ENCODE peak calls at places on chromosomes 5 and 9, in four cellular contexts. A, M, P and R are unnamed samples.

GRCh38 chr9:99305820-99306811 is 84.0 kb downstream of the SEC61B start:
- DNase-seq in A (no peak), M (no peak), P (peak; percentile 53), R (no peak)

GRCh38 chr5:126777257-126777973 is 479 bp downstream of the LMNB1 start:
- DNase-seq in A (peak; percentile 63), M (peak; percentile 56), P (peak; percentile 73), R (no peak)

GRCh38 chr9:110351009-110351467 is 13.4 kb upstream of the TXNDC8 start:
- DNase-seq in A (no peak), M (no peak), P (no peak), R (no peak)

GRCh38 chr5:144267961-144268513 is 97.4 kb downstream of the KCTD16 start:
- DNase-seq in A (no peak), M (no peak), P (no peak), R (no peak)

GRCh38 chr5:172380992-172381643 is 73.2 kb downstream of the SH3PXD2B start:
- DNase-seq in A (no peak), M (peak; percentile 85), P (peak; percentile 80), R (peak; percentile 53)

GRCh38 chr5:135559342-135559741 is 19.4 kb downstream of the CXCL14 start:
- DNase-seq in A (peak; percentile 30), M (no peak), P (no peak), R (no peak)

GRCh38 chr5:78554595-78554994 is 94.0 kb downstream of the LHFPL2 start:
- DNase-seq in A (no peak), M (no peak), P (no peak), R (no peak)

GRCh38 chr9:114282104-114282485 is 40.8 kb upstream of the ORM1 start:
- DNase-seq in A (no peak), M (no peak), P (peak; percentile 32), R (no peak)

GRCh38 chr9:16062542-16063240 is 509.8 kb downstream of the CCDC171 start:
- DNase-seq in A (no peak), M (no peak), P (no peak), R (no peak)

GRCh38 chr5:73160239-73160671 is 12.7 kb upstream of the TMEM174 start:
- DNase-seq in A (no peak), M (no peak), P (no peak), R (no peak)

GRCh38 chr9:98074119-98074990 is 17.8 kb downstream of the NANS start:
- DNase-seq in A (peak; percentile 69), M (peak; percentile 77), P (peak; percentile 74), R (no peak)

GRCh38 chr9:20551835-20552234 is 70.5 kb downstream of the MLLT3 start:
- DNase-seq in A (no peak), M (no peak), P (no peak), R (no peak)

GRCh38 chr9:92576175-92576574 is 40.4 kb upstream of the ECM2 start:
- DNase-seq in A (no peak), M (no peak), P (no peak), R (no peak)

GRCh38 chr5:56314536-56314935 is 81.4 kb upstream of the ANKRD55 start:
- DNase-seq in A (no peak), M (no peak), P (no peak), R (no peak)

GRCh38 chr9:134441227-134442086 is 115.2 kb downstream of the RXRA start:
- DNase-seq in A (no peak), M (no peak), P (no peak), R (no peak)

GRCh38 chr9:79384506-79384905 is 187.3 kb upstream of the TLE4 start:
- DNase-seq in A (no peak), M (no peak), P (no peak), R (no peak)

GRCh38 chr9:94156549-94157407 is 72.5 kb downstream of the PTPDC1 start:
- DNase-seq in A (no peak), M (peak; percentile 69), P (peak; percentile 78), R (peak; percentile 48)

GRCh38 chr5:147483197-147483790 is 26.6 kb downstream of the DPYSL3 start:
- DNase-seq in A (peak; percentile 57), M (no peak), P (no peak), R (no peak)

GRCh38 chr5:83467315-83468044 is 4.1 kb upstream of the VCAN start:
- DNase-seq in A (peak; percentile 21), M (no peak), P (peak; percentile 53), R (no peak)

GRCh38 chr9:76026796-76027195 is 136.3 kb downstream of the PCSK5 start:
- DNase-seq in A (no peak), M (no peak), P (no peak), R (no peak)

GRCh38 chr9:98117984-98118639 is 910 bp downstream of the TRIM14 start:
- DNase-seq in A (peak; percentile 95), M (no peak), P (no peak), R (no peak)

GRCh38 chr9:72160446-72161123 is 11.3 kb downstream of the GDA start:
- DNase-seq in A (no peak), M (no peak), P (no peak), R (no peak)

GRCh38 chr5:171205375-171205774 is 103.7 kb upstream of the TLX3 start:
- DNase-seq in A (no peak), M (no peak), P (no peak), R (no peak)

GRCh38 chr9:134214395-134214765 is 50.0 kb upstream of the RNU6ATAC start:
- DNase-seq in A (no peak), M (no peak), P (peak; percentile 38), R (no peak)

GRCh38 chr5:54651482-54652076 is 134.0 kb downstream of the SNX18 start:
- DNase-seq in A (no peak), M (peak; percentile 56), P (peak; percentile 80), R (peak; percentile 14)

GRCh38 chr9:29830815-29831214 is 2257.5 kb upstream of the C9orf72 start:
- DNase-seq in A (peak; percentile 74), M (peak; percentile 12), P (no peak), R (no peak)

GRCh38 chr9:119164716-119165115 is 204.5 kb downstream of the BRINP1 start:
- DNase-seq in A (no peak), M (no peak), P (no peak), R (no peak)

GRCh38 chr5:134026521-134027202 is 21.9 kb upstream of the VDAC1 start:
- DNase-seq in A (peak; percentile 85), M (no peak), P (peak; percentile 63), R (no peak)

GRCh38 chr9:131946169-131946568 is 133.5 kb downstream of the MED27 start:
- DNase-seq in A (no peak), M (no peak), P (no peak), R (no peak)

GRCh38 chr5:9947231-9947693 is 302.4 kb downstream of the ATPSCKMT start:
- DNase-seq in A (no peak), M (no peak), P (no peak), R (no peak)

GRCh38 chr5:8845316-8845715 is 700.6 kb downstream of the SEMA5A start:
- DNase-seq in A (no peak), M (no peak), P (no peak), R (no peak)